ENCODE peak calls at places on chromosomes 7 and 10, in ten cellular contexts. O is tibial nerve, C is AG10803, H is nephron progenitor cell, Q is upper lobe of left lung, T is GM06990, A is RWPE1, F is A549, K is right lobe of liver, M is pancreas. B is an unnamed sample.

GRCh38 chr10:90458571-90458970 is 399.3 kb downstream of the HTR7 start:
- DNase-seq in F (no peak), C (no peak), A (no peak), M (no peak), T (no peak), H (no peak), O (no peak), Q (no peak), K (no peak), B (no peak)

GRCh38 chr10:132627736-132628512 is 90.3 kb downstream of the INPP5A start:
- DNase-seq in F (no peak), T (no peak), M (no peak), H (peak; percentile 33), A (no peak), K (no peak), O (no peak), Q (peak; percentile 54), C (peak; percentile 77), B (no peak)

GRCh38 chr10:59098811-59099452 is 77.5 kb upstream of the PHYHIPL start:
- DNase-seq in M (no peak), C (peak; percentile 72), Q (no peak), F (no peak), K (no peak), H (peak; percentile 2), T (no peak), A (no peak), O (no peak), B (no peak)

GRCh38 chr7:134701272-134701671 is 54.6 kb downstream of the BPGM start:
- DNase-seq in C (no peak), H (no peak), K (no peak), F (peak; percentile 58), Q (no peak), O (no peak), M (no peak), A (no peak), T (no peak), B (no peak)

GRCh38 chr10:101646369-101646768 is 48.6 kb downstream of the FBXW4 start:
- DNase-seq in K (no peak), Q (no peak), C (no peak), H (no peak), A (no peak), M (no peak), O (no peak), T (no peak), F (no peak), B (no peak)

GRCh38 chr7:100434297-100435144 is 1.8 kb downstream of the PPP1R35 start:
- DNase-seq in A (no peak), M (no peak), O (no peak), Q (no peak), F (no peak), T (no peak), K (no peak), H (no peak), C (no peak), B (no peak)

GRCh38 chr7:101410743-101411476 is 48.2 kb downstream of the COL26A1 start:
- DNase-seq in Q (peak; percentile 37), C (no peak), H (peak; percentile 80), F (peak; percentile 61), K (peak; percentile 62), O (no peak), A (peak; percentile 39), T (no peak), M (peak; percentile 71), B (peak; percentile 35)

GRCh38 chr7:70142247-70142932 is 544.1 kb downstream of the AUTS2 start:
- DNase-seq in F (no peak), A (no peak), Q (no peak), H (no peak), T (no peak), K (no peak), M (no peak), O (no peak), C (no peak), B (no peak)

GRCh38 chr10:53808677-53809076 is 992.4 kb downstream of the PCDH15 start:
- DNase-seq in M (no peak), Q (no peak), F (no peak), K (no peak), H (no peak), C (no peak), T (no peak), O (no peak), A (no peak), B (no peak)

GRCh38 chr7:101867265-101867664 is 49.8 kb downstream of the CUX1 start:
- DNase-seq in O (no peak), K (no peak), F (no peak), Q (no peak), H (no peak), M (no peak), A (no peak), T (no peak), C (no peak), B (no peak)

GRCh38 chr7:155807013-155807804 is 5.1 kb downstream of the SHH start:
- DNase-seq in O (no peak), T (no peak), M (peak; percentile 43), Q (peak; percentile 63), K (no peak), C (no peak), F (no peak), A (no peak), H (no peak), B (no peak)

GRCh38 chr10:108039821-108040584 is 875.5 kb upstream of the SORCS1 start:
- DNase-seq in Q (no peak), H (no peak), K (no peak), M (no peak), F (no peak), C (no peak), A (peak; percentile 17), T (no peak), O (no peak), B (no peak)

GRCh38 chr7:44281811-44282600 is 43.4 kb downstream of the CAMK2B start:
- DNase-seq in C (no peak), A (no peak), H (peak; percentile 4), M (peak; percentile 49), T (no peak), O (peak; percentile 7), F (no peak), K (peak; percentile 37), Q (peak; percentile 17), B (peak; percentile 11)

GRCh38 chr7:127245582-127245981 is 7.2 kb downstream of the GRM8 start:
- DNase-seq in M (no peak), K (no peak), T (no peak), A (no peak), F (no peak), H (no peak), C (no peak), Q (no peak), O (no peak), B (no peak)

GRCh38 chr10:97355571-97355975 is 21.0 kb upstream of the FRAT2 start:
- DNase-seq in M (no peak), O (no peak), C (no peak), H (no peak), A (no peak), T (no peak), Q (peak; percentile 51), F (no peak), K (no peak), B (no peak)

GRCh38 chr10:103153765-103154197 is 39.3 kb downstream of the NT5C2 start:
- DNase-seq in A (no peak), T (no peak), Q (no peak), K (no peak), H (no peak), C (peak; percentile 45), F (no peak), M (no peak), O (no peak), B (no peak)

GRCh38 chr10:18647945-18648344 is 3.4 kb downstream of the NSUN6 start:
- DNase-seq in Q (no peak), H (no peak), M (no peak), O (no peak), C (no peak), A (no peak), K (no peak), F (no peak), T (no peak), B (no peak)

GRCh38 chr10:35236739-35237138 is 99.6 kb upstream of the CCNY start:
- DNase-seq in C (peak; percentile 21), F (peak; percentile 29), A (no peak), K (no peak), T (no peak), Q (no peak), M (no peak), O (no peak), H (no peak), B (no peak)
- TF ChIP-seq CTCF in C (peak; percentile 44), F (peak; percentile 62), A (no peak), K (peak; percentile 61), T (peak; percentile 20), Q (no peak), M (no peak), O (no peak), H (peak; percentile 32), B (no peak)

GRCh38 chr7:73522081-73522818 is at the start of gene BAZ1B:
- DNase-seq in A (peak; percentile 99), K (peak; percentile 99), O (peak; percentile 97), Q (peak; percentile 97), H (peak; percentile 96), M (peak; percentile 99), C (peak; percentile 98), F (peak; percentile 98), T (peak; percentile 100), B (peak; percentile 95)
- TF ChIP-seq CTCF in A (no peak), K (no peak), O (peak; percentile 15), Q (peak; percentile 24), H (no peak), M (no peak), C (peak; percentile 5), F (no peak), T (no peak), B (no peak)

DNA sequence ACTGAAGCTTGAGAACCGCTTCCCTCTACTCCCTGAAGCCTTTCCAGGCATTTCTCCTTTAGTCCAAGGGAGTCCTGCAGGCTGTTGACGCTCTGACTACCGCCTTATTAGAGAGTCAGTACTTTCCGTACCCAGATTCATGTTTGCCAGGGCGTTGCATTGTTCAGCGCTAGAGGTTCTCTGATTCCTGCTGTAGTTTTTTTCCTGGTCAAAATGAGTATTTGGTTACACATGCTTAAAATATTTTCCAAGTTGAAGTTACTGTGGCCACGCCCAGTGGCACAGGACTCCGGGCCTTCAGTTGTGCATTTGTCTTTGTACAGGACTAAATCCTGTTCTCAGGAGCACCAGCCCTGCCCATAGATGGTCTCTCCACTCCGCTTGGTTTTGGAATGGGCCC is 7.9 kb downstream of the MTURN start:
- DNase-seq in A (peak; percentile 85), C (peak; percentile 80), O (peak; percentile 33), K (no peak), Q (peak; percentile 78), H (no peak), F (no peak), M (no peak), T (no peak), B (no peak)
- TF ChIP-seq CTCF in A (no peak), C (no peak), O (no peak), K (no peak), Q (no peak), H (no peak), F (no peak), M (no peak), T (no peak), B (no peak)

GRCh38 chr10:128884061-128884425 is 583.0 kb upstream of the MGMT start:
- DNase-seq in F (no peak), C (no peak), H (no peak), T (no peak), O (no peak), Q (no peak), M (no peak), K (no peak), A (no peak), B (no peak)
- TF ChIP-seq CTCF in F (no peak), C (no peak), H (no peak), T (no peak), O (no peak), Q (no peak), M (no peak), K (no peak), A (no peak), B (no peak)

GRCh38 chr7:4883352-4884144 is at the start of gene RADIL:
- DNase-seq in O (peak; percentile 95), C (peak; percentile 86), Q (peak; percentile 95), T (peak; percentile 80), F (peak; percentile 90), K (peak; percentile 65), M (peak; percentile 97), H (peak; percentile 98), A (peak; percentile 64), B (peak; percentile 90)
- TF ChIP-seq CTCF in O (peak; percentile 97), C (peak; percentile 64), Q (peak; percentile 78), T (peak; percentile 58), F (peak; percentile 85), K (peak; percentile 64), M (peak; percentile 65), H (peak; percentile 74), A (peak; percentile 43), B (peak; percentile 72)